ENCODE peak calls at places on chromosomes 2 and 18, in five cellular contexts. Q, H, O, M and E are unnamed samples.

GRCh38 chr18:44731866-44732555 is 51.3 kb downstream of the SETBP1 start:
- DNase-seq in Q (no peak), O (no peak), H (no peak), M (no peak), E (peak)

GRCh38 chr2:235894839-235895238 is 273.3 kb downstream of the GBX2 start:
- DNase-seq in Q (no peak), M (no peak), O (no peak), H (no peak), E (no peak)

GRCh38 chr2:147416099-147416498 is 428.7 kb upstream of the ACVR2A start:
- DNase-seq in O (no peak), H (no peak), M (no peak), Q (no peak), E (no peak)

GRCh38 chr18:10169064-10169562 is 255.3 kb downstream of the VAPA start:
- DNase-seq in Q (no peak), O (no peak), H (no peak), M (no peak), E (no peak)

GRCh38 chr18:13982136-13982535 is 66.8 kb upstream of the MC2R start:
- DNase-seq in M (no peak), H (peak), Q (no peak), O (no peak), E (no peak)

GRCh38 chr2:60957643-60958042 is 59.9 kb upstream of the PEX13 start:
- DNase-seq in M (peak), O (no peak), H (no peak), Q (no peak), E (no peak)

GRCh38 chr2:226690471-226691024 is 109.1 kb downstream of the IRS1 start:
- DNase-seq in M (no peak), H (no peak), Q (no peak), O (no peak), E (no peak)

GRCh38 chr18:28728891-28729290 is 552.0 kb upstream of the CDH2 start:
- DNase-seq in Q (no peak), H (no peak), M (no peak), O (no peak), E (no peak)

GRCh38 chr2:226118471-226119429 is 680.9 kb downstream of the IRS1 start:
- DNase-seq in Q (peak), M (peak), O (peak), H (peak), E (no peak)

GRCh38 chr18:27378396-27379094 is 193.4 kb upstream of the CHST9 start:
- DNase-seq in Q (no peak), O (no peak), M (peak), H (no peak), E (no peak)

GRCh38 chr2:19607931-19608762 is 249.7 kb upstream of the OSR1 start:
- DNase-seq in O (no peak), M (no peak), H (no peak), Q (no peak), E (no peak)

GRCh38 chr2:20781656-20782265 is 41.1 kb downstream of the LDAH start:
- DNase-seq in O (no peak), M (peak), H (peak), Q (no peak), E (no peak)

GRCh38 chr18:62280058-62280457 is 45.1 kb upstream of the TNFRSF11A start:
- DNase-seq in H (no peak), Q (no peak), M (no peak), O (no peak), E (no peak)

GRCh38 chr2:120661551-120661950 is 74.1 kb upstream of the GLI2 start:
- DNase-seq in M (no peak), Q (peak), O (no peak), H (no peak), E (no peak)

GRCh38 chr2:3033315-3033714 is 344.3 kb downstream of the EIPR1 start:
- DNase-seq in H (no peak), M (no peak), Q (no peak), O (no peak), E (no peak)

GRCh38 chr2:166382-166781 is 97.5 kb downstream of the SH3YL1 start:
- DNase-seq in H (no peak), Q (no peak), O (no peak), M (no peak), E (no peak)

GRCh38 chr2:218032336-218033171 is 29.8 kb upstream of the TNS1 start:
- DNase-seq in H (no peak), Q (peak), M (peak), O (no peak), E (peak)

GRCh38 chr18:28041366-28041765 is 135.6 kb downstream of the CDH2 start:
- DNase-seq in O (no peak), H (no peak), M (no peak), Q (no peak), E (no peak)

GRCh38 chr2:11784747-11785610 is 38.5 kb downstream of the LPIN1 start:
- DNase-seq in Q (peak), H (peak), O (no peak), M (peak), E (peak)

GRCh38 chr2:57711991-57712390 is 334.6 kb upstream of the VRK2 start:
- DNase-seq in M (no peak), H (no peak), O (no peak), Q (no peak), E (no peak)

GRCh38 chr2:190858817-190859216 is 21.8 kb upstream of the GLS start:
- DNase-seq in M (no peak), Q (no peak), H (no peak), O (no peak), E (no peak)

GRCh38 chr2:171630812-171631626 is 56.2 kb upstream of the DYNC1I2 start:
- DNase-seq in M (no peak), Q (no peak), O (peak), H (peak), E (no peak)

GRCh38 chr2:160433466-160434172 is 60.0 kb downstream of the RBMS1 start:
- DNase-seq in Q (no peak), H (peak), M (no peak), O (no peak), E (no peak)

GRCh38 chr2:10447300-10448207 is 573 bp downstream of the ODC1 start:
- DNase-seq in H (no peak), M (no peak), Q (no peak), O (no peak), E (peak)

GRCh38 chr2:238970553-238971081 is 122.7 kb downstream of the TWIST2 start:
- DNase-seq in H (peak), Q (peak), O (peak), M (peak), E (peak)

GRCh38 chr2:230335864-230336506 is 9.0 kb downstream of the SP140L start:
- DNase-seq in M (no peak), Q (no peak), H (no peak), O (no peak), E (no peak)

GRCh38 chr18:67597759-67598158 is 81.2 kb upstream of the DSEL start:
- DNase-seq in O (no peak), H (no peak), M (no peak), Q (no peak), E (no peak)

GRCh38 chr2:128219891-128220290 is 98.8 kb downstream of the HS6ST1 start:
- DNase-seq in H (no peak), M (no peak), Q (no peak), O (no peak), E (no peak)

GRCh38 chr2:147161746-147162145 is 683.1 kb upstream of the ACVR2A start:
- DNase-seq in O (no peak), H (no peak), M (no peak), Q (no peak), E (no peak)

DNA sequence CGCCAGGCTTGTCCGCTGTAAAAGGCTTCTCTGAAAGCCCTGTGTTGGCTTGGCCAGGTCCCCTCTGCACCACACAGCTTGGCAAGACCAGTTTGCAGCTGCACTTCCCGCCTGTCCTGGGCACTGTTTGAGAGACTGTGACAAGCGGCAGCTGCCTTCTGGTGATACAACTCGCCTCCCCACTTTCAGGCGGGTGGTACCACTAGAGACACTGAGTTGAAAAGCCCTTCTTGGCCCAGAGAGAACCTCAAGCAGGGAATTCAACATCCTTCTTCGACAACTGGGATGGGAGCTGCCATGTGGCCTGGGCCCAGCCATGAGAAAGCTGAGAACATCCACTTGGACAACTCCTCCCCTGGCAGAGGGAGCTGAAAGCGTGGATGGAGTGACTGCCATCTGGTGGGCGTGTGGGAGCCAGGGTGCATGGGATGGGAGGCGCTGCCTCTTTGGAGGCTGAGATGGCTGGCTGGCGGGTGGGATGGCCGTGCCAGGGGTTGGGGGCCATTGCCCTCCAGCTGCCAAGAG is 125.5 kb upstream of the REV1 start:
- DNase-seq in M (peak), H (peak), Q (no peak), O (peak), E (no peak)
- TF ChIP-seq CTCF in M (no peak), H (peak), Q (no peak), O (peak), E (peak)

GRCh38 chr2:6103372-6103771 is 411.2 kb downstream of the SOX11 start:
- DNase-seq in O (no peak), H (no peak), Q (no peak), M (no peak), E (no peak)

GRCh38 chr2:6107290-6107689 is 415.1 kb downstream of the SOX11 start:
- DNase-seq in O (no peak), Q (no peak), M (no peak), H (no peak), E (no peak)

GRCh38 chr2:6109801-6110200 is 417.6 kb downstream of the SOX11 start:
- DNase-seq in H (no peak), Q (no peak), M (no peak), O (no peak), E (no peak)

DNA sequence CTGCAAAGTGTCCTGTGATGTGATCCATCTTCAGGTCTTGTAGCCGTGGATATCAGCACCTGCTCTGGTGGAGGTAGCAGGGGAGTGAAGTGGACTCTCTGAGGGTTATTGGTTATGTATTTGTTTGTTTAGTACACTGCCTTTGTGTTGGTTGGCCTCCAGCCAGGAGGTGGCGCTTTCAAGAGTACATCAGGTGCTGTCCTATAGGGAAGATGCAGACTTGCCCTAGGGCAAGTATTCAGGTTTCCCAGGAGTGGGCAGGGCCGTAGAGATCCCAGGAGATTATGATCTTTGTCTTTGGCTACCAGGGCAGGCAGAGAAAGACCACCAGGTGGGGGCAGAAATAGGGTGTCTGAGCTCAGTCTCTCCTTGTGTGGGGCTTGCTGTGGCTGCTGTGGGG is 411.8 kb downstream of the SOX11 start:
- DNase-seq in O (no peak), M (peak), H (no peak), Q (no peak), E (no peak)
- TF ChIP-seq CTCF in O (no peak), M (no peak), H (peak), Q (no peak), E (no peak)

DNA sequence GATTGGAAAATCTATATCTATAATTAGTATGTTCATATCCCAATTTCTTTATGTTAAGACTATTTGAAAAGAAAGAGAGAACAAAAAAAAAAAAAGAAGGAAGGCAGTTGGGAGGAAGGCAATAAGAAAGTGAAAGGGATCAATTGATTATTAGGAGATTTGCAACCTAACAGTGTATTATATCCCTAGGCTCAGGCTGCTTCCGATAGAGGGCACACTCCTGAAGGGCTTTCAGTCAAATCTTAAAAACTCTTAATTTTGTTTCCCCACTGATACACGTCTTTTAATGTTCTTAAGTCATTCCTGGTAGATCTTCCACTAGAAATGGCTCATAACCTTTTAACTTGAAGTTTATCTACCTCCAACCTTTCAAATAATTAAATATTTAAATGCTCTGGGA is 763.9 kb downstream of the BCL11A start:
- DNase-seq in Q (no peak), M (no peak), O (no peak), H (no peak), E (no peak)
- TF ChIP-seq CTCF in Q (no peak), M (no peak), O (no peak), H (no peak), E (no peak)

GRCh38 chr18:79797518-79798345 is at the start of gene KCNG2:
- DNase-seq in Q (no peak), O (no peak), H (peak), M (no peak), E (peak)
- TF ChIP-seq CTCF in Q (no peak), O (no peak), H (peak), M (no peak), E (peak)

DNA sequence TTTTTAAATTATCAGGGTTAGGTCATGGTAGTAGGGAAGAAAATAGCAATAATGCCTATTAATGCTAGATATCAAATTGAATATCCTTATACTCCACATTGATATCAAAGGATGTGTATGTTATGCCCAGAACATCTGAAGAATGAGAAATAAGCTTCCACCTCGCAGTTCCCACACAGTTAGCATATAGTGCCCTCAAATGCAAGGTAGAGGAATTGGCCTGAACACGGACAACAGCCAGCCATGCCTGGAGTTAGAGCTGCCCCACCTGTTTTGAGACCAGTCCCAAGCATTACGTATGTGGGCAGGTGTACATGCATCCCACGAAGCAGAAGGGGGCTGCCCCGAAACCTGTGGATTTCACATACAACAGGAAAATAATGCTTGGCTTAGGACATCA is 79.6 kb downstream of the SUMO1 start:
- DNase-seq in H (peak), M (peak), Q (no peak), O (no peak), E (no peak)
- TF ChIP-seq CTCF in H (peak), M (no peak), Q (no peak), O (peak), E (no peak)

DNA sequence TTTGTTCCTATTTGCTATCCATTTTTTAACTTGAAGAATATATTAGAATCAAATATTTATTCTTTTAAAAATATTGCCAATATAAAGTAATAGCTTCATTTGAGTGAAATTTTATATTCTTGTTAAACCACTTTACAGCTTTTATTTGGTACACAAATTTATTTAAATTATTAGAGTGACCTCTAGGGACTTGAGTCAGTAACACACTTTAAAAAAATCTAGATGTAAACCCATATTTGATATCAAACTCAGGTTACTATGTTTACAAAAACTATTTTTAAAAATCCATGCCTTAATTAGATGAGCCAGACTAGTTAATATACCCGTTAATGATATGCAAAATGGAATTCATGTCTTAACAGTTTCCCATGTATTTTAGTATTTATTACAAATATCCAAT is 134.6 kb downstream of the MAP4K4 start:
- DNase-seq in M (no peak), H (peak), O (no peak), Q (no peak), E (no peak)
- TF ChIP-seq CTCF in M (peak), H (no peak), O (no peak), Q (peak), E (no peak)

DNA sequence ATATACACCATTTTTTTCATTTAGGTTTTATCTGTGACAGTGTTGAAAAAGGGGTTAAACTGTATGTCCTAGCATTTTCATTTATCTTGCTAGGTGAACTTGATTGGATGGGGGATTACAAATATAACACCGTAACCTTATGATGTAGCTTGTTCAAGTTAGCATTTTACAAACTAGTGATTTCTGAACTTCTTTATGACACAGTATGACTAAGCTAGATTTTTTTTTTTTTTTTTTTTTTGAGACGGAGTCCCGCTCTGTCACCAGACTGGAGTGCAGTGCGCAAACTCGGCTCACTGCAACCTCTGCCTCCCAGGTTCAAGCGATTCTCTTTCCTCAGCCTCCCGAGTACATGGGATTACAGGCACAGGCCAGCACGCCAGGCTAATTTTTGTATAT is 47.1 kb downstream of the KCMF1 start:
- DNase-seq in H (no peak), O (no peak), Q (no peak), M (no peak), E (no peak)
- TF ChIP-seq CTCF in H (no peak), O (no peak), Q (no peak), M (no peak), E (no peak)

GRCh38 chr18:12236141-12236540 is 18.0 kb upstream of the CIDEA start:
- DNase-seq in H (no peak), Q (no peak), O (no peak), M (no peak), E (no peak)

GRCh38 chr18:12238861-12239260 is 15.3 kb upstream of the CIDEA start:
- DNase-seq in M (no peak), O (no peak), H (peak), Q (no peak), E (no peak)

GRCh38 chr18:12234451-12235190 is 19.5 kb upstream of the CIDEA start:
- DNase-seq in Q (no peak), H (no peak), M (no peak), O (no peak), E (no peak)

GRCh38 chr18:12239426-12239825 is 14.7 kb upstream of the CIDEA start:
- DNase-seq in O (no peak), Q (no peak), H (no peak), M (no peak), E (no peak)

GRCh38 chr18:12236934-12237832 is 17.0 kb upstream of the CIDEA start:
- DNase-seq in H (peak), M (peak), Q (peak), O (peak), E (peak)
- TF ChIP-seq CTCF in H (peak), M (peak), Q (peak), O (peak), E (peak)

GRCh38 chr2:39065616-39066015 is 55.2 kb downstream of the SOS1 start:
- DNase-seq in Q (no peak), M (no peak), O (no peak), H (no peak), E (no peak)

GRCh38 chr2:39069890-39070289 is 51.0 kb downstream of the SOS1 start:
- DNase-seq in H (no peak), M (no peak), O (no peak), Q (no peak), E (no peak)

GRCh38 chr2:39068290-39068689 is 52.6 kb downstream of the SOS1 start:
- DNase-seq in H (no peak), O (no peak), Q (no peak), M (no peak), E (no peak)

GRCh38 chr2:39068757-39069515 is 51.9 kb downstream of the SOS1 start:
- DNase-seq in O (no peak), Q (no peak), M (no peak), H (no peak), E (no peak)
- TF ChIP-seq CTCF in O (no peak), Q (no peak), M (no peak), H (no peak), E (peak)

DNA sequence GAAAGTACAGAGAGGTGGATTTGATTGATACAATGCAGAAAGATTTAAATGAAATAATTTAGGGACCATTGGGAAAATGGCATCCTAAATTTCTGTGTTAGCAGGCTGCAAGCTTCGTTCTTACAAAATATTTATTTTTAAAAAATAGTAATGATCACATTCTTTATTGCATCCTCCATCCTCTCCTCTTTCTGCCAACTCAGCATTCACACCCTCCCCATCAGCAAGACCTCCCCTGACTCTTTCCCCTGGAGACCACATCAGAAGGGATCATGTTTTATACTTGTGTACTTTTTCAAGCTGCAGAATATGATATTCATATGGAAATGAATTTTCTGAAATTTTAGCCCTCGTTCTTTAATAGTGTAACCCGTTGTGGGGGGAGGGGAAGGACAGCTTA is 331.0 kb downstream of the TXNL1 start:
- DNase-seq in H (no peak), Q (no peak), M (no peak), O (no peak), E (no peak)
- TF ChIP-seq CTCF in H (no peak), Q (no peak), M (no peak), O (no peak), E (no peak)